ENCODE peak calls at places on chromosome 21, in nine cellular contexts. Q, I, R, C, P, D, A, H and M are unnamed samples.

GRCh38 chr21:18810136-18810535 is 406.6 kb upstream of the TMPRSS15 start:
- DNase-seq in Q (no peak), I (no peak), R (no peak), C (no peak), P (no peak), D (no peak), A (no peak), H (no peak), M (no peak)

GRCh38 chr21:33817663-33818433 is 97.8 kb downstream of the ATP5PO start:
- DNase-seq in Q (no peak), I (no peak), R (peak; percentile 47), C (no peak), P (no peak), D (no peak), A (no peak), H (no peak), M (no peak)

GRCh38 chr21:20902511-20902910 is 95.7 kb upstream of the NCAM2 start:
- DNase-seq in Q (no peak), I (no peak), R (no peak), C (no peak), P (no peak), D (no peak), A (no peak), H (no peak), M (no peak)

GRCh38 chr21:20207335-20207734 is 790.9 kb upstream of the NCAM2 start:
- DNase-seq in Q (no peak), I (no peak), R (no peak), C (no peak), P (no peak), D (no peak), A (no peak), H (no peak), M (peak; percentile 1)

GRCh38 chr21:19181604-19182140 is 778.1 kb upstream of the TMPRSS15 start:
- DNase-seq in Q (no peak), I (no peak), R (no peak), C (peak; percentile 17), P (no peak), D (no peak), A (no peak), H (no peak), M (no peak)

GRCh38 chr21:34526618-34527290 is 14.7 kb upstream of the KCNE1 start:
- DNase-seq in Q (peak; percentile 100), I (peak; percentile 68), R (peak; percentile 95), C (peak; percentile 96), P (peak; percentile 62), D (no peak), A (peak; percentile 52), H (peak; percentile 49), M (peak; percentile 99)

GRCh38 chr21:45818276-45818903 is 163.2 kb upstream of the COL6A1 start:
- DNase-seq in Q (peak; percentile 71), I (no peak), R (no peak), C (peak; percentile 11), P (no peak), D (no peak), A (no peak), H (peak; percentile 47), M (peak; percentile 62)

GRCh38 chr21:35436899-35437298 is 387.8 kb upstream of the RUNX1 start:
- DNase-seq in Q (no peak), I (no peak), R (no peak), C (no peak), P (no peak), D (no peak), A (no peak), H (no peak), M (peak; percentile 6)

GRCh38 chr21:39189857-39190604 is 6.8 kb upstream of the PSMG1 start:
- DNase-seq in Q (peak; percentile 38), I (no peak), R (no peak), C (no peak), P (no peak), D (no peak), A (no peak), H (no peak), M (peak; percentile 51)

GRCh38 chr21:14923468-14923867 is 141.3 kb downstream of the NRIP1 start:
- DNase-seq in Q (peak; percentile 40), I (no peak), R (no peak), C (no peak), P (no peak), D (no peak), A (no peak), H (no peak), M (no peak)

GRCh38 chr21:26840206-26840605 is 5.0 kb downstream of the ADAMTS1 start:
- DNase-seq in Q (peak; percentile 16), I (no peak), R (no peak), C (no peak), P (no peak), D (no peak), A (no peak), H (no peak), M (no peak)

GRCh38 chr21:8993943-8994639 is 1527.3 kb upstream of the TPTE start:
- DNase-seq in Q (no peak), I (no peak), R (peak; percentile 86), C (no peak), P (no peak), D (no peak), A (no peak), H (no peak), M (peak; percentile 86)

GRCh38 chr21:19648376-19648775 is 1244.8 kb upstream of the TMPRSS15 start:
- DNase-seq in Q (no peak), I (no peak), R (no peak), C (no peak), P (no peak), D (no peak), A (no peak), H (no peak), M (no peak)

GRCh38 chr21:28904961-28905435 is 87.7 kb downstream of the LTN1 start:
- DNase-seq in Q (no peak), I (no peak), R (no peak), C (peak; percentile 15), P (no peak), D (no peak), A (no peak), H (no peak), M (no peak)

DNA sequence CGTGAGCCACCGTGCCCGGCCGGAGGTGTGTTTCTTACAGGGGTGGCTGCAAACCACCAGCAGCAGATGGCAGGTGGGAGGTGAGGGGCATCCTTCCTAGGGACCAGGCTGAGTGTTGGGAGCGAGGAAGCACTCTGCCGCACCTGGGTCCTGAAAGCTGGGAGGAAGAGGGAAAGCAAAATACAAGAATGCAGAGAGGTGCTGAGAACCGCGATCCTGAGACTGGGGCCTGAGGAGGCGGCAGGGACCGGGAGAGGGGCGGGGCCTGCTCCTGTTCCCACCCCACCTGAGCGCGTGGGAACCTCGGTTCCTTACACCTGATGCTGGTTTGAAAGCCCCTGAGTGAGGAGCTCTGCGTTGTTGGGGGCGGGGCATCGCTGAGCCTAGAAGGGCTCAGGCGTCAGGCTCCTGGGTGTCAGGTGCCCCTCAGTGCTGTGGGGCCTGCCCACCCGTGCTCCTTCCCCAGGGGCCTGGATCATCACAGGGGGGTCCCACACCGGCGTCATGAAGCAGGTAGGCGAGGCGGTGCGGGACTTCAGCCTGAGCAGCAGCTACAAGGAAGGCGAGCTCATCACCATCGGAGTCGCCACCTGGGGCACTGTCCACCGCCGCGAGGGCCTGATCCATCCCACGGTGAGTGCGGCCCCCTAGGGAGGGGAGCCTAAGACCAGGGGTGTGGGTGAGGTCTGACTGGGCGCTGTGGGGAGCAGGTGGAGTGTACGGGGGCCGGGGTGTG is 15.5 kb downstream of the TRPM2 start:
- DNase-seq in Q (no peak), I (no peak), R (no peak), C (peak; percentile 43), P (no peak), D (peak; percentile 53), A (peak; percentile 38), H (no peak), M (no peak)
- TF ChIP-seq CTCF in Q (no peak), I (no peak), R (no peak), C (peak; percentile 9), P (no peak), D (no peak), A (no peak), H (no peak), M (no peak)

GRCh38 chr21:44509539-44509938 is 30.5 kb downstream of the KRTAP10-1 start:
- DNase-seq in Q (no peak), I (no peak), R (no peak), C (no peak), P (peak; percentile 88), D (no peak), A (no peak), H (peak; percentile 18), M (no peak)
- TF ChIP-seq CTCF in Q (no peak), I (no peak), R (no peak), C (no peak), P (peak; percentile 35), D (no peak), A (no peak), H (peak; percentile 40), M (peak; percentile 35)

DNA sequence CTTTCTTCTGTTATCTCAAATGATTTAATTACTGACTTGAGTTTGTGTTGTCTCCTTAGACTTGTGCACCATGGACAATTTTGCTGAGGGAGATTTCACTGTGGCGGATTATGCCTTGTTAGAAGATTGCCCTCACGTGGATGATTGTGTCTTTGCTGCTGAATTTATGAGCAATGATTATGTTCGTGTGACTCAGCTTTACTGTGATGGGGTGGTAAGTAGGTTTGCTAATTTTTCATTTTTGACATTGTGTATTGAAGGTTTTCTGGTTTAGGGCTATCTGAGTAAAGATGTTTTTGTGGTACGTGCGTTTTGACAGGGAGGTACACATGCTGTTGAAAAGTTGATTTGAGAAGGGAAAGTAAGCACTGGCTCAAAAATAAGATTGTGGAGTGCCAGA is 14.1 kb downstream of the TTC3 start:
- DNase-seq in Q (peak; percentile 80), I (no peak), R (no peak), C (peak; percentile 64), P (no peak), D (no peak), A (no peak), H (no peak), M (peak; percentile 74)
- TF ChIP-seq CTCF in Q (peak; percentile 55), I (no peak), R (peak; percentile 42), C (peak; percentile 51), P (peak; percentile 16), D (peak; percentile 74), A (no peak), H (no peak), M (peak; percentile 41)

GRCh38 chr21:42671778-42672593 is 18.6 kb downstream of the PDE9A start:
- DNase-seq in Q (no peak), I (no peak), R (no peak), C (no peak), P (no peak), D (no peak), A (no peak), H (no peak), M (peak; percentile 57)
- TF ChIP-seq CTCF in Q (no peak), I (no peak), R (no peak), C (no peak), P (no peak), D (no peak), A (no peak), H (no peak), M (no peak)